ENCODE peak calls at places on chromosomes 4 and X, in six cellular contexts. O is tibial nerve; K is activated CD8-positive, alpha-beta T cell treated with anti-CD3 and anti-CD28 coated beads for 36 hours; H is AG04450; V is choroid plexus epithelial cell; T is CD4-positive, alpha-beta T cell. L is an unnamed sample.
A peak's percentile ranks its signal among the peaks of the same experiment; 100 is the strongest.

GRCh38 chr4:10096201-10096975 is 20.2 kb downstream of the WDR1 start:
- DNase-seq in V (peak; percentile 96), K (peak; percentile 95), H (peak; percentile 80), T (peak; percentile 68), O (peak; percentile 46), L (peak; percentile 67)

GRCh38 chrX:147911192-147912022 is at the start of gene FMR1:
- DNase-seq in K (peak; percentile 95), V (peak; percentile 94), T (peak; percentile 93), O (peak; percentile 92), H (peak; percentile 78), L (peak; percentile 96)

GRCh38 chr4:172892300-172892699 is 276.3 kb upstream of the GALNT7 start:
- DNase-seq in O (no peak), T (no peak), V (peak; percentile 52), K (no peak), H (no peak), L (no peak)

GRCh38 chrX:7574325-7574724 is 268.6 kb upstream of the VCX start:
- DNase-seq in O (no peak), H (no peak), T (no peak), K (no peak), V (peak; percentile 0), L (peak; percentile 13)

GRCh38 chr4:183659919-183660318 is 826 bp downstream of the TRAPPC11 start:
- DNase-seq in K (no peak), T (no peak), V (peak; percentile 10), H (no peak), O (no peak), L (no peak)

GRCh38 chrX:100895365-100896075 is 21.4 kb upstream of the NOX1 start:
- DNase-seq in O (peak; percentile 4), T (no peak), V (peak; percentile 65), K (peak; percentile 39), H (no peak), L (peak; percentile 14)

GRCh38 chrX:10350991-10351390 is 194.2 kb downstream of the CLCN4 start:
- DNase-seq in H (no peak), T (no peak), K (no peak), V (no peak), O (no peak), L (no peak)

GRCh38 chrX:154714925-154715324 is 36.0 kb downstream of the GAB3 start:
- DNase-seq in O (peak; percentile 51), H (no peak), K (peak; percentile 52), V (peak; percentile 69), T (no peak), L (peak; percentile 47)

GRCh38 chr4:120977435-120977997 is 55.0 kb upstream of the PRDM5 start:
- DNase-seq in V (peak; percentile 86), O (peak; percentile 7), T (no peak), H (peak; percentile 33), K (peak; percentile 26), L (peak; percentile 41)

GRCh38 chr4:121034010-121034409 is 38.3 kb downstream of the NDNF start:
- DNase-seq in O (peak; percentile 76), V (peak; percentile 73), T (no peak), H (no peak), K (no peak), L (no peak)

GRCh38 chrX:130110379-130111219 is at the start of gene ELF4:
- DNase-seq in O (no peak), K (peak; percentile 58), V (peak; percentile 58), H (no peak), T (peak; percentile 19), L (no peak)

GRCh38 chrX:68684291-68684918 is 36.9 kb downstream of the STARD8 start:
- DNase-seq in V (peak; percentile 10), K (peak; percentile 58), T (no peak), H (no peak), O (no peak), L (no peak)

GRCh38 chr4:128573781-128574508 is 235.6 kb upstream of the JADE1 start:
- DNase-seq in O (no peak), H (peak; percentile 63), K (no peak), T (no peak), V (peak; percentile 85), L (no peak)

GRCh38 chr4:687048-687974 is 1.6 kb downstream of the SLC49A3 start:
- DNase-seq in O (peak; percentile 80), H (no peak), K (no peak), V (peak; percentile 92), T (no peak), L (peak; percentile 59)

GRCh38 chrX:31981546-31982062 is 909.8 kb upstream of the FTHL17 start:
- DNase-seq in O (no peak), V (no peak), T (no peak), H (no peak), K (no peak), L (no peak)

DNA sequence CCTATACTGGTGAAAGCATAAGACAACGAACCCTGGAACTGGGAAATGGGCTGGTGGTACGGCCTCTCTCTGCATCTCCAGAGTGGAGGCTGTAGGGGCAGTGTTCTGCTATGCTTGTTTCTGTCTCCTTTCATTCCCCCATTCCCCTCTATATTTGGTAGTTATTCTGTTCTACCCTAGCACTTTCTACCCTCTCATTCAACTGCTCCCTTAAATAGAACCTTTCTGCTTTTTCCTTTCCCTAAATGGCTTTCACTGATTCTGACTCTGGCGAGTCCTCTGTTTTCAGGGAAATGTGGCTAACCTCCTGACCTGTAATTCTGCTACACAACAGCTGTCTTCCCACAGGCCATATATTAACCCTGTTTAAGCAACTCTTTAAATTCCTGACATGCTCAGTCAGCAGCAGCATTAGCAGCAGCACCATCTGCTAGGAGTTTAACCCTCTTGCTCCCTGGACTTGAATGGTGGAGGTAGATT is 94.2 kb downstream of the CXCL13 start:
- DNase-seq in H (peak; percentile 82), K (no peak), V (peak; percentile 95), T (no peak), O (no peak), L (no peak)
- TF ChIP-seq CTCF in H (peak; percentile 31), K (no peak), V (peak; percentile 54), T (no peak), O (no peak), L (no peak)

GRCh38 chr4:125750827-125751466 is 436.2 kb downstream of the FAT4 start:
- DNase-seq in H (no peak), V (peak; percentile 85), O (peak; percentile 10), T (no peak), K (no peak), L (peak; percentile 62)
- TF ChIP-seq CTCF in H (peak; percentile 43), V (peak; percentile 79), O (peak; percentile 32), T (no peak), K (no peak), L (no peak)

GRCh38 chr4:6644792-6645530 is 4.5 kb downstream of the MRFAP1 start:
- DNase-seq in O (no peak), T (no peak), K (no peak), V (no peak), H (no peak), L (no peak)
- TF ChIP-seq CTCF in O (no peak), T (no peak), K (no peak), V (no peak), H (no peak), L (no peak)

GRCh38 chr4:140047781-140048180 is 106.2 kb downstream of the MAML3 start:
- DNase-seq in H (no peak), K (no peak), V (no peak), O (no peak), T (no peak), L (no peak)

GRCh38 chr4:140049924-140050681 is 103.9 kb downstream of the MAML3 start:
- DNase-seq in K (peak; percentile 53), H (no peak), T (no peak), O (no peak), V (peak; percentile 70), L (peak; percentile 32)

GRCh38 chr4:140048419-140049022 is 105.5 kb downstream of the MAML3 start:
- DNase-seq in O (no peak), H (no peak), V (no peak), T (no peak), K (no peak), L (no peak)

GRCh38 chr4:140047017-140047640 is 106.9 kb downstream of the MAML3 start:
- DNase-seq in T (no peak), K (no peak), H (no peak), O (no peak), V (no peak), L (no peak)

DNA sequence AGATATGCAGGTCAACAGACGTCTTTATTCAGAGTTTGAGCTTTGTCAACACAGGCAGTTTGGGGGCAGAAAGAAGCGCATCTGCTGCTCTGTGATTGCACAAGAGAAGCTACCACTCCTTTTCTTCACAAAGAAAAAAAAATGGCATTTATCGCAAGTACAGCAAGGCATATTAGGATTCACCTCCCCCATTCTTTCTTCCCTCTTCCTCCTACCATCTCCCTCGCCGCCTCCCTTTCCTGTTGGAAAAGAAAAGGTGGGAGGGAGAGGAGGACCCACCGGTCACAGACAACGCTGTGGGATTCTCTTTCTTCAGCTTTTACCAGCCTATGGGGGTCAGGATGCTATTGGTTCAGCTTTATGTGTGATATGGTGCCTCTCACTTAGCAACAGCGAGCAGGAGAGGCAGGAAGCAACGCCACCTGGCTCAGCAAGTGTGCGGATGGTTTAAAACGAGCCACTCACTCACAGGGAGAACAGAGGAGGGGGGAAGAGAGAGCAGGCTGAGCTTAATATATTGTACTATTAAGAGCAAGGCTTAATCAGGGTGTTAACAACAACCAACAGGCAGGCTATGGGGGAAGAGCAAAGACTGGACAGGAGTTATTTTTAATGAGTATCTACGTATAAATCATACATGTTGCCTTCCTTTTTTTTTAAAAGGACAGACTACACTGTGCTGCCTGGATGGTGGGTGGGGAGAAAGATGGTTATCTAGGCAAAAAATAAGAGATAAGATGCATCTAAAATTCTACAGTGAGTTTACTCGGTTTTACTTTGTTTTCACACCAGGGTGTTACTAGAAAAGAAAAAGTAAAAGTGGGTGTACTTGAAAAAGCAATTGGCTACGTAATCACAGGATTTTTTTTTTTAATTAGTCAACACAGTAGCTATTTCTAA is 104.7 kb downstream of the MAML3 start:
- DNase-seq in O (peak; percentile 31), V (peak; percentile 69), T (peak; percentile 14), H (no peak), K (peak; percentile 74), L (peak; percentile 77)
- TF ChIP-seq CTCF in O (no peak), V (peak; percentile 44), T (no peak), H (no peak), K (no peak), L (no peak)